ENCODE peak calls at places on chromosome 18, in ten cellular contexts. T is frontal cortex; D is substantia nigra; Z is NCI-H1694 treated with DMSO at 0.1 percent for 48 hours; P is activated CD4-positive, alpha-beta T cell treated with anti-CD3 and anti-CD28 coated beads for 48 hours; Q is Daoy; C is LoVo; M is ACHN; W is sigmoid colon; L is stimulated activated CD4-positive, alpha-beta T cell treated with anti-CD3 and anti-CD28 coated beads, Interleukin-12 subunit alpha, Interleukin-12 subunit beta, amount 100 ng/mL, for 24 hours. O is an unnamed sample.

GRCh38 chr18:33761363-33761762 is 183.3 kb downstream of the ASXL3 start:
- DNase-seq in T (no peak), D (no peak), Z (peak; percentile 44), P (no peak), Q (peak; percentile 7), C (no peak), M (peak; percentile 26), W (no peak), L (no peak), O (no peak)

GRCh38 chr18:48365965-48366364 is 43.2 kb downstream of the ZBTB7C start:
- DNase-seq in T (no peak), D (no peak), Z (no peak), P (no peak), Q (no peak), C (no peak), M (no peak), W (no peak), L (no peak), O (no peak)

GRCh38 chr18:46042571-46043123 is 29.4 kb downstream of the PSTPIP2 start:
- DNase-seq in T (no peak), D (no peak), Z (no peak), P (peak; percentile 17), Q (peak; percentile 23), C (no peak), M (no peak), W (no peak), L (no peak), O (no peak)

GRCh38 chr18:35477497-35477896 is 20.3 kb downstream of the INO80C start:
- DNase-seq in T (no peak), D (no peak), Z (no peak), P (no peak), Q (no peak), C (no peak), M (no peak), W (no peak), L (no peak), O (no peak)

GRCh38 chr18:31154186-31154585 is 8.5 kb downstream of the DSC1 start:
- DNase-seq in T (no peak), D (no peak), Z (no peak), P (no peak), Q (no peak), C (no peak), M (no peak), W (no peak), L (no peak), O (no peak)

GRCh38 chr18:39946623-39947061 is 2008.4 kb upstream of the PIK3C3 start:
- DNase-seq in T (no peak), D (no peak), Z (no peak), P (no peak), Q (no peak), C (peak; percentile 37), M (peak; percentile 41), W (no peak), L (no peak), O (no peak)

GRCh38 chr18:31129398-31130115 is 27.3 kb upstream of the DSC2 start:
- DNase-seq in T (no peak), D (no peak), Z (no peak), P (no peak), Q (no peak), C (no peak), M (no peak), W (no peak), L (no peak), O (no peak)

GRCh38 chr18:76450912-76451421 is 44.1 kb downstream of the ZNF516 start:
- DNase-seq in T (no peak), D (no peak), Z (no peak), P (peak; percentile 34), Q (peak; percentile 73), C (no peak), M (peak; percentile 60), W (peak; percentile 79), L (peak; percentile 14), O (no peak)

GRCh38 chr18:72863754-72864153 is 4.0 kb downstream of the NETO1 start:
- DNase-seq in T (no peak), D (no peak), Z (no peak), P (no peak), Q (no peak), C (no peak), M (no peak), W (no peak), L (no peak), O (no peak)